ENCODE peak calls at places on chromosomes 12 and 14, in five cellular contexts. D, P, Q, V and Y are unnamed samples.

GRCh38 chr14:80906336-80906735 is 35.2 kb downstream of the CEP128 start:
- DNase-seq in D (no peak), P (no peak), Q (no peak), V (no peak), Y (no peak)

GRCh38 chr12:27711312-27711682 is 665 bp downstream of the MRPS35 start:
- DNase-seq in D (no peak), P (peak; percentile 36), Q (no peak), V (peak; percentile 16), Y (peak; percentile 39)

GRCh38 chr12:28313631-28314030 is 123.4 kb downstream of the CCDC91 start:
- DNase-seq in D (no peak), P (no peak), Q (no peak), V (no peak), Y (no peak)

GRCh38 chr12:115553622-115554021 is 723.9 kb downstream of the MED13L start:
- DNase-seq in D (no peak), P (no peak), Q (no peak), V (no peak), Y (no peak)

GRCh38 chr12:93483151-93483807 is 16.0 kb downstream of the MRPL42 start:
- DNase-seq in D (no peak), P (no peak), Q (no peak), V (no peak), Y (no peak)

GRCh38 chr12:50598321-50598862 is 93.6 kb downstream of the DIP2B start:
- DNase-seq in D (no peak), P (no peak), Q (no peak), V (no peak), Y (no peak)

GRCh38 chr14:54564071-54564798 is 2.7 kb upstream of the SAMD4A start:
- DNase-seq in D (no peak), P (no peak), Q (no peak), V (no peak), Y (peak; percentile 32)

GRCh38 chr12:53726946-53727309 is 324 bp downstream of the CALCOCO1 start:
- DNase-seq in D (no peak), P (no peak), Q (peak; percentile 30), V (no peak), Y (peak; percentile 66)

GRCh38 chr14:36785511-36785910 is 123.9 kb downstream of the PAX9 start:
- DNase-seq in D (no peak), P (no peak), Q (no peak), V (no peak), Y (no peak)

GRCh38 chr14:77116194-77116817 is 18.2 kb downstream of the CIPC start:
- DNase-seq in D (no peak), P (no peak), Q (no peak), V (no peak), Y (no peak)

GRCh38 chr14:73381379-73382013 is 76.8 kb downstream of the NUMB start:
- DNase-seq in D (no peak), P (no peak), Q (no peak), V (no peak), Y (no peak)

GRCh38 chr12:31849090-31849687 is 110.0 kb upstream of the RESF1 start:
- DNase-seq in D (no peak), P (no peak), Q (no peak), V (no peak), Y (no peak)

GRCh38 chr12:66563220-66563619 is 115.7 kb downstream of the GRIP1 start:
- DNase-seq in D (no peak), P (no peak), Q (no peak), V (no peak), Y (no peak)

GRCh38 chr12:6391013-6391412 is 7.1 kb downstream of the LTBR start:
- DNase-seq in D (no peak), P (no peak), Q (no peak), V (no peak), Y (peak; percentile 37)

GRCh38 chr14:95460647-95461478 is 55.6 kb downstream of the SYNE3 start:
- DNase-seq in D (peak; percentile 59), P (peak; percentile 28), Q (no peak), V (no peak), Y (peak; percentile 77)

GRCh38 chr12:112473056-112473455 is 54.3 kb downstream of the PTPN11 start:
- DNase-seq in D (no peak), P (peak; percentile 8), Q (no peak), V (no peak), Y (no peak)

GRCh38 chr14:90137807-90138206 is 76.0 kb downstream of the KCNK13 start:
- DNase-seq in D (no peak), P (no peak), Q (no peak), V (no peak), Y (no peak)

GRCh38 chr14:77848031-77848430 is 48.1 kb downstream of the ADCK1 start:
- DNase-seq in D (no peak), P (no peak), Q (no peak), V (no peak), Y (no peak)

GRCh38 chr14:39974036-39974435 is 541.8 kb upstream of the FBXO33 start:
- DNase-seq in D (no peak), P (no peak), Q (no peak), V (no peak), Y (no peak)